ENCODE peak calls at places on chromosome 14, in five cellular contexts. Y is gastrocnemius medialis, D is heart left ventricle, T is uterus, V is testis. J is an unnamed sample.

GRCh38 chr14:97978336-97978735 is 1181.2 kb downstream of the VRK1 start:
- DNase-seq in T (peak; percentile 78), D (peak; percentile 83), Y (peak; percentile 9), V (peak; percentile 89), J (no peak)

GRCh38 chr14:78835052-78835451 is 664.9 kb downstream of the NRXN3 start:
- DNase-seq in V (peak; percentile 22), Y (no peak), T (no peak), D (no peak), J (no peak)

GRCh38 chr14:73173092-73173735 is 36.9 kb downstream of the PSEN1 start:
- DNase-seq in V (no peak), D (no peak), Y (no peak), T (no peak), J (peak; percentile 47)

GRCh38 chr14:90558983-90559590 is 162.3 kb downstream of the CALM1 start:
- DNase-seq in T (no peak), V (no peak), Y (no peak), D (no peak), J (no peak)

GRCh38 chr14:36105401-36105800 is 71.1 kb downstream of the PTCSC3 start:
- DNase-seq in V (no peak), T (no peak), Y (no peak), D (no peak), J (no peak)

GRCh38 chr14:90570463-90570860 is 173.6 kb downstream of the CALM1 start:
- DNase-seq in T (no peak), Y (no peak), D (no peak), V (no peak), J (no peak)

GRCh38 chr14:29056167-29056566 is 289.6 kb downstream of the FOXG1 start:
- DNase-seq in D (no peak), Y (no peak), V (no peak), T (no peak), J (no peak)

GRCh38 chr14:35336171-35337073 is 44.2 kb downstream of the PSMA6 start:
- DNase-seq in T (peak; percentile 98), D (peak; percentile 95), V (peak; percentile 95), Y (peak; percentile 79), J (peak; percentile 26)

GRCh38 chr14:106564058-106564643 is 1037.8 kb downstream of the TMEM121 start:
- DNase-seq in T (no peak), V (peak; percentile 75), Y (no peak), D (no peak), J (peak; percentile 45)

GRCh38 chr14:58663494-58664111 is 25.8 kb downstream of the DACT1 start:
- DNase-seq in T (no peak), D (no peak), Y (no peak), V (no peak), J (no peak)

GRCh38 chr14:58915646-58916045 is 272.8 kb upstream of the DAAM1 start:
- DNase-seq in V (no peak), D (no peak), T (no peak), Y (no peak), J (no peak)

GRCh38 chr14:39005044-39005736 is 97.8 kb downstream of the SEC23A start:
- DNase-seq in T (no peak), Y (no peak), D (peak; percentile 64), V (no peak), J (no peak)

GRCh38 chr14:95686935-95687334 is 709 bp downstream of the TCL1B start:
- DNase-seq in V (no peak), Y (no peak), T (no peak), D (no peak), J (no peak)

GRCh38 chr14:24081739-24082204 is 10.4 kb downstream of the CPNE6 start:
- DNase-seq in D (no peak), T (no peak), Y (no peak), V (peak; percentile 16), J (no peak)
- TF ChIP-seq POLR2A in D (no peak), T (no peak), Y (no peak), V (no peak), J (no peak)

GRCh38 chr14:99579903-99580570 is 24.0 kb downstream of the CCDC85C start:
- DNase-seq in T (peak; percentile 22), D (no peak), Y (no peak), V (no peak), J (no peak)
- TF ChIP-seq POLR2A in T (no peak), D (no peak), Y (no peak), V (no peak), J (no peak)

DNA sequence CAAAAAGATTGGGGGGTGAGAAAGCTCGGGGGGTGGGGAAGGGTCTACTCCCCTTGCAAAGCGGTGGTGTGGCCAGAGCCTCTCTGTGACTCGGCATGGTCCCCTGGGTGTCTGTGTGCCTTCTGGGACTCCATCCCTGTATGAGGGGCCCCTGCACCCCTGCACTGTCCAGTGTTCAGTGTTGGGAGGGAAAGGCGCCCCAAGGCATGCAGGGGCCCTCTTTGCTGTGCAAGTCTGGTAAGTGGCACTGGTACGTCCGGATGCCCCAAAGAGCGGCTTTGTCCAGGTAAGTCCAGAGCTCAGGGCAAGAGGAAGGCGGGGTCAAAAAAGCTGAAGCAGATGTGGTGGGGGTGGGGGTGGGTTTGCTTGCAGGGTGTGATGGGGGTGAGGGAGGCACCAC is 23.7 kb downstream of the RTL1 start:
- DNase-seq in Y (no peak), T (no peak), D (peak; percentile 12), V (no peak), J (no peak)
- TF ChIP-seq POLR2A in Y (no peak), T (no peak), D (no peak), V (no peak), J (no peak)

GRCh38 chr14:92575061-92575772 is 61.6 kb downstream of the RIN3 start:
- DNase-seq in V (no peak), T (no peak), D (no peak), Y (no peak), J (peak; percentile 60)
- TF ChIP-seq POLR2A in V (no peak), T (no peak), D (no peak), Y (no peak), J (no peak)

GRCh38 chr14:102556098-102556677 is 36.3 kb upstream of the RCOR1 start:
- DNase-seq in Y (no peak), T (no peak), V (no peak), D (no peak), J (no peak)

GRCh38 chr14:102558566-102558965 is 33.9 kb upstream of the RCOR1 start:
- DNase-seq in Y (no peak), T (no peak), V (no peak), D (no peak), J (no peak)

GRCh38 chr14:102557434-102558226 is 34.8 kb upstream of the RCOR1 start:
- DNase-seq in Y (no peak), V (no peak), T (no peak), D (no peak), J (no peak)

GRCh38 chr14:102560436-102561261 is 31.8 kb upstream of the RCOR1 start:
- DNase-seq in D (no peak), Y (no peak), T (no peak), V (no peak), J (no peak)

DNA sequence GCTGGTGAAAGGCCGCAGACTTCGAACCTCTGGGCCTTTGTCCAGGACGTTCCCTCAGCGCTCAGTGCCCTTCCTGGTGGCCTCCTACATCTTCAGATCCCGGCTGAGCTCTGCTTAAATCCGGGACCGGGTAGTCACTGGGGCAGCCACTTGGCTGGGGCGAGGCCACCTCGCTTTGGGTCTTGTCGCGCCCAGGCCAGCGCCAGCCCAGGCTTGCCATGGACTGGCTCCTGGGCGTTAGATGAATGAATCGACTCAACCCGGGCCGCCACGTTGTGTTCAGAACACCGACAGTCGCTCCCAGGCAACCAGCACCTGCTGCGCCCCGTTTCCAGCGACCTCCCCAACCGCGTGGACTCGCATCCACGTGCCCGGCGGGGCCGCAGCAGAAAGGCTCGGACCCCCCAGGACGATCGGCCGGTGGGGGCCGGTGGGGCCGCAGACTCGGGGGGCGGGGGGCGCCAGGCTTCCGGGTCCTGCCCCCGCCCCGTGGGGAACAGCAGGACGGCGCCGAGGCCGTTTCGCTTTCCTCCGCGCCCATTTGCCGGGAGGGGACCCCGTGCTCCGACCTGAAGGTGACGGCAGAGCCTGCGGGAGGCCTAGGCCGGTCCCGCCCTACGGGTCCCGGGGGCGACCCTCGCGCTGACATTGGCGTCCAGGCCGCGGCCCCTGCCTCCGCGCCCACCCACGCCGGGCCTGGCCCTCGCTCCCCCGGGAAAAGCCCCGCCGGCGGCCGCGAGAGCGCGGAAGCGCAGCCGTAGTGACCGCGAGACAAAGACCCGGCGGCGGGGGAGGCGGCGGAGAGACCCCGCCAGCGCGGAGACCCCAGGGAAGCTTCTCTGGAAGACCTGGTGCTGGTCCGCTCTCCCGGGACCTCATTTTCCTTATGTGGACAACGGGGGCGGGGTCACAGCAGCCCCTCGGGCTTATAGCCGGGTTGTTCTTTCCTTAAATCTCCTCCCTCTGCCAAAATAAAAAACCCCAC is 37.3 kb upstream of the RCOR1 start:
- DNase-seq in Y (no peak), V (peak; percentile 51), D (peak; percentile 46), T (peak; percentile 35), J (peak; percentile 78)
- TF ChIP-seq POLR2A in Y (no peak), V (no peak), D (no peak), T (no peak), J (no peak)

GRCh38 chr14:77457522-77458248 is at the start of the genes AHSA1 and VIPAS39:
- DNase-seq in V (peak; percentile 100), Y (peak; percentile 98), D (peak; percentile 97), T (peak; percentile 93), J (peak; percentile 98)

GRCh38 chr14:77458249-77458950 is 507 bp downstream of the AHSA1 start:
- DNase-seq in Y (no peak), T (no peak), V (peak; percentile 52), D (peak; percentile 53), J (peak; percentile 87)

GRCh38 chr14:77459072-77459723 is 1.3 kb downstream of the AHSA1 start:
- DNase-seq in V (peak; percentile 94), D (peak; percentile 42), Y (no peak), T (no peak), J (peak; percentile 84)

GRCh38 chr14:77455966-77456640 is 1.3 kb downstream of the VIPAS39 start:
- DNase-seq in D (no peak), T (no peak), V (no peak), Y (no peak), J (no peak)

DNA sequence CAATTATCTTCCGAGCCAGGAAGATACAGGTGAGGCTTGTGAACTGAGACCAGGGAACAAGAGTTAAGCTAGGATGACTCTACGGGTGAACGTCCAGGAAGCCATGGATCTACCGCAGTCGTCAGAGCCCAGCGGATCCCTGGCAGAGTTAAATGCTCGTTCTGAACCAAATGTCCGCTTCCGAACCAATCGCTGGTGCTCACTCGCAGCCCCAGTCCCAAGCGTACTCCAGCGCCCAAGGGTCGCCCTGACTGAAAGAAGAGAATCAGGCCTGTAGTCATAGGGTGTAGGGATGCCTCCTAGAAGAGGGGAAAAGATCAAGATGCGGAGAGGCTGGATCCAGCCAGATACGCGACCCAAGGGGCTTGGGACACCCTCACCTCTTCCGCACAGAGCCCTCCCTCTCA is 283 bp downstream of the VIPAS39 start:
- DNase-seq in D (no peak), T (no peak), V (no peak), Y (no peak), J (no peak)
- TF ChIP-seq POLR2A in D (peak; percentile 83), T (peak; percentile 33), V (no peak), Y (no peak), J (no peak)

J was measured in erythroblast.